ENCODE peak calls at places on chromosomes 12 and 14, in seven cellular contexts. R, F, D, U, O, A and V are unnamed samples.

GRCh38 chr14:81478446-81478845 is 55.2 kb downstream of the SEL1L start:
- DNase-seq in R (no peak), F (no peak), D (no peak), U (no peak), O (no peak), A (no peak), V (no peak)

GRCh38 chr14:68688872-68689371 is 103.9 kb downstream of the ZFP36L1 start:
- DNase-seq in R (peak), F (peak), D (peak), U (peak), O (no peak), A (no peak), V (no peak)

GRCh38 chr12:73841963-73842362 is 695.7 kb upstream of the ATXN7L3B start:
- DNase-seq in R (no peak), F (no peak), D (no peak), U (no peak), O (no peak), A (no peak), V (no peak)

GRCh38 chr12:51622564-51622963 is 31.5 kb downstream of the SCN8A start:
- DNase-seq in R (no peak), F (peak), D (peak), U (peak), O (no peak), A (no peak), V (no peak)

GRCh38 chr12:19003110-19003509 is 126.4 kb upstream of the PLEKHA5 start:
- DNase-seq in R (no peak), F (no peak), D (no peak), U (peak), O (no peak), A (peak), V (no peak)

GRCh38 chr12:70711831-70712230 is 74.6 kb upstream of the PTPRB start:
- DNase-seq in R (no peak), F (no peak), D (no peak), U (no peak), O (no peak), A (no peak), V (no peak)

GRCh38 chr12:124236651-124237050 is 58.2 kb upstream of the RFLNA start:
- DNase-seq in R (no peak), F (peak), D (peak), U (peak), O (no peak), A (no peak), V (no peak)

GRCh38 chr14:72625689-72626088 is 268.2 kb downstream of the DPF3 start:
- DNase-seq in R (no peak), F (no peak), D (no peak), U (no peak), O (no peak), A (no peak), V (no peak)

GRCh38 chr12:31820832-31821231 is 92.0 kb upstream of the AMN1 start:
- DNase-seq in R (no peak), F (no peak), D (no peak), U (no peak), O (no peak), A (no peak), V (no peak)

GRCh38 chr12:108424026-108424425 is 84.9 kb upstream of the CMKLR1 start:
- DNase-seq in R (no peak), F (no peak), D (no peak), U (no peak), O (no peak), A (no peak), V (no peak)

GRCh38 chr14:75562048-75562447 is 16.4 kb upstream of the FLVCR2 start:
- DNase-seq in R (no peak), F (no peak), D (no peak), U (peak), O (no peak), A (no peak), V (no peak)

GRCh38 chr12:122354958-122355641 is 67.4 kb downstream of the CLIP1 start:
- DNase-seq in R (no peak), F (no peak), D (no peak), U (no peak), O (no peak), A (no peak), V (no peak)

GRCh38 chr12:106358410-106359241 is 1.1 kb downstream of the POLR3B start:
- DNase-seq in R (no peak), F (peak), D (no peak), U (peak), O (peak), A (peak), V (peak)

GRCh38 chr12:916240-916639 is 33.3 kb downstream of the RAD52 start:
- DNase-seq in R (no peak), F (no peak), D (no peak), U (no peak), O (no peak), A (no peak), V (no peak)

GRCh38 chr12:31217356-31218130 is 108.4 kb downstream of the SINHCAF start:
- DNase-seq in R (no peak), F (no peak), D (no peak), U (no peak), O (no peak), A (no peak), V (no peak)

GRCh38 chr14:93787465-93788306 is 599 bp downstream of the PRIMA1 start:
- DNase-seq in R (peak), F (no peak), D (no peak), U (no peak), O (no peak), A (no peak), V (no peak)

GRCh38 chr12:89494411-89495231 is 30.0 kb downstream of the GALNT4 start:
- DNase-seq in R (no peak), F (peak), D (no peak), U (peak), O (no peak), A (no peak), V (no peak)

GRCh38 chr12:57215668-57216013 is 953 bp upstream of the NXPH4 start:
- DNase-seq in R (no peak), F (peak), D (no peak), U (peak), O (no peak), A (peak), V (no peak)

GRCh38 chr12:113980537-113981337 is 14.6 kb upstream of the RBM19 start:
- DNase-seq in R (peak), F (peak), D (peak), U (peak), O (no peak), A (peak), V (peak)

GRCh38 chr12:1660304-1661187 is 30.3 kb upstream of the ADIPOR2 start:
- DNase-seq in R (no peak), F (no peak), D (no peak), U (peak), O (peak), A (no peak), V (peak)

GRCh38 chr12:125983094-125983783 is 918.0 kb downstream of the AACS start:
- DNase-seq in R (peak), F (no peak), D (peak), U (no peak), O (peak), A (no peak), V (peak)

GRCh38 chr12:77888611-77889010 is 57.9 kb downstream of the NAV3 start:
- DNase-seq in R (no peak), F (peak), D (peak), U (peak), O (no peak), A (peak), V (no peak)

GRCh38 chr14:81655423-81656314 is 122.0 kb upstream of the SEL1L start:
- DNase-seq in R (no peak), F (no peak), D (no peak), U (no peak), O (no peak), A (peak), V (peak)

GRCh38 chr12:70920251-70920851 is at the start of gene PTPRR:
- DNase-seq in R (peak), F (no peak), D (no peak), U (no peak), O (no peak), A (no peak), V (no peak)

GRCh38 chr14:95482967-95483842 is 33.2 kb downstream of the SYNE3 start:
- DNase-seq in R (no peak), F (peak), D (peak), U (peak), O (peak), A (no peak), V (no peak)

GRCh38 chr12:16726879-16727278 is 120.9 kb upstream of the LMO3 start:
- DNase-seq in R (no peak), F (peak), D (peak), U (peak), O (no peak), A (no peak), V (no peak)

GRCh38 chr12:72271741-72272661 is at the start of gene TRHDE:
- DNase-seq in R (peak), F (peak), D (peak), U (peak), O (no peak), A (peak), V (peak)

GRCh38 chr14:38502241-38502640 is 246.3 kb upstream of the CLEC14A start:
- DNase-seq in R (no peak), F (peak), D (no peak), U (peak), O (no peak), A (no peak), V (no peak)

GRCh38 chr12:24743891-24744793 is 204.8 kb downstream of the BCAT1 start:
- DNase-seq in R (no peak), F (no peak), D (no peak), U (peak), O (no peak), A (peak), V (no peak)

GRCh38 chr14:43706901-43707300 is 800.2 kb downstream of the FSCB start:
- DNase-seq in R (no peak), F (peak), D (no peak), U (peak), O (no peak), A (peak), V (no peak)

GRCh38 chr12:21566223-21566906 is 38.3 kb downstream of the GYS2 start:
- DNase-seq in R (no peak), F (no peak), D (no peak), U (no peak), O (no peak), A (no peak), V (no peak)

GRCh38 chr12:90896164-90896563 is 58.8 kb downstream of the CCER1 start:
- DNase-seq in R (no peak), F (peak), D (peak), U (peak), O (no peak), A (no peak), V (no peak)

GRCh38 chr14:50156111-50156510 is 39.7 kb upstream of the VCPKMT start:
- DNase-seq in R (no peak), F (no peak), D (no peak), U (no peak), O (no peak), A (no peak), V (no peak)